ENCODE peak calls at places on chromosome 17, in ten cellular contexts. I, E, L, O, N, C, R, J, F and Z are unnamed samples.
A peak's percentile ranks its signal among the peaks of the same experiment; 100 is the strongest.

GRCh38 chr17:66255112-66255511 is 25.9 kb upstream of the APOH start:
- DNase-seq in L (no peak), O (peak; percentile 63), E (no peak), N (no peak), I (peak; percentile 78), J (peak; percentile 62), C (peak; percentile 92), R (no peak), F (no peak), Z (no peak)

GRCh38 chr17:68910256-68910705 is 44.9 kb downstream of the ABCA8 start:
- DNase-seq in E (no peak), C (no peak), O (peak; percentile 1), I (peak; percentile 4), R (no peak), L (no peak), F (peak; percentile 48), J (peak; percentile 28), N (no peak), Z (no peak)

GRCh38 chr17:76623271-76624146 is 20.0 kb downstream of the ST6GALNAC1 start:
- DNase-seq in E (peak; percentile 78), N (peak; percentile 66), C (peak; percentile 88), I (peak; percentile 78), O (peak; percentile 54), F (peak; percentile 85), L (peak; percentile 78), R (no peak), J (peak; percentile 62), Z (peak; percentile 79)

GRCh38 chr17:49952209-49952911 is 16.6 kb upstream of the DLX4 start:
- DNase-seq in J (peak; percentile 64), N (peak; percentile 71), I (peak; percentile 72), F (peak; percentile 87), C (peak; percentile 68), R (peak; percentile 26), O (peak; percentile 58), E (peak; percentile 72), L (peak; percentile 81), Z (peak; percentile 69)

GRCh38 chr17:50209472-50210248 is 8.2 kb upstream of the COL1A1 start:
- DNase-seq in I (peak; percentile 45), O (peak; percentile 97), N (no peak), E (peak; percentile 88), R (no peak), F (peak; percentile 92), J (no peak), L (peak; percentile 79), C (peak; percentile 99), Z (peak; percentile 43)

GRCh38 chr17:79005063-79005861 is 4.3 kb downstream of the CANT1 start:
- DNase-seq in F (no peak), J (peak; percentile 80), C (no peak), L (peak; percentile 59), R (no peak), E (no peak), I (peak; percentile 62), N (no peak), O (no peak), Z (no peak)

GRCh38 chr17:76791053-76791980 is 53.4 kb downstream of the MFSD11 start:
- DNase-seq in I (peak; percentile 14), F (no peak), J (no peak), N (no peak), R (no peak), L (no peak), C (peak; percentile 87), O (peak; percentile 32), E (peak; percentile 23), Z (no peak)

GRCh38 chr17:77834170-77835115 is 124.1 kb upstream of the TNRC6C start:
- DNase-seq in R (no peak), J (no peak), L (peak; percentile 52), O (peak; percentile 93), E (peak; percentile 74), F (peak; percentile 81), I (peak; percentile 85), N (peak; percentile 37), C (peak; percentile 90), Z (no peak)

GRCh38 chr17:67829331-67829730 is 4.0 kb downstream of the BPTF start:
- DNase-seq in F (no peak), I (peak; percentile 71), L (no peak), C (no peak), R (no peak), E (no peak), N (peak; percentile 38), O (no peak), J (no peak), Z (no peak)

GRCh38 chr17:67435122-67435521 is 58.0 kb downstream of the PITPNC1 start:
- DNase-seq in L (no peak), E (no peak), N (no peak), R (no peak), F (no peak), J (no peak), I (peak; percentile 19), O (no peak), C (no peak), Z (no peak)

GRCh38 chr17:46883871-46884270 is 32.5 kb downstream of the WNT9B start:
- DNase-seq in J (no peak), E (no peak), N (no peak), F (no peak), O (no peak), R (no peak), L (no peak), C (no peak), I (no peak), Z (no peak)

GRCh38 chr17:57288034-57288752 is 31.9 kb downstream of the MSI2 start:
- DNase-seq in C (no peak), O (no peak), F (peak; percentile 55), L (no peak), N (no peak), I (peak; percentile 42), E (no peak), J (no peak), R (no peak), Z (no peak)

GRCh38 chr17:9408381-9408780 is 167.2 kb downstream of the STX8 start:
- DNase-seq in R (peak; percentile 29), N (no peak), O (peak; percentile 15), C (no peak), J (no peak), E (no peak), I (peak; percentile 91), F (no peak), L (no peak), Z (no peak)

GRCh38 chr17:57004944-57005579 is 27.1 kb downstream of the SCPEP1 start:
- DNase-seq in I (no peak), C (no peak), O (no peak), L (no peak), J (peak; percentile 14), N (no peak), F (no peak), R (no peak), E (no peak), Z (no peak)

GRCh38 chr17:53227101-53227500 is 595.6 kb upstream of the KIF2B start:
- DNase-seq in J (no peak), N (no peak), F (no peak), L (no peak), E (no peak), C (no peak), O (no peak), I (no peak), R (no peak), Z (no peak)

GRCh38 chr17:60395508-60396065 is 3.7 kb upstream of the USP32 start:
- DNase-seq in C (no peak), I (no peak), E (no peak), N (no peak), F (no peak), O (no peak), J (no peak), L (no peak), R (no peak), Z (no peak)

GRCh38 chr17:49183801-49184200 is 26.6 kb downstream of the GNGT2 start:
- DNase-seq in C (no peak), I (no peak), O (no peak), N (no peak), E (no peak), J (no peak), F (no peak), R (no peak), L (no peak), Z (no peak)

GRCh38 chr17:16281351-16281750 is 64.3 kb downstream of the PIGL start:
- DNase-seq in L (no peak), R (no peak), E (no peak), I (no peak), F (no peak), C (peak; percentile 71), J (no peak), O (peak; percentile 56), N (no peak), Z (no peak)

GRCh38 chr17:21041753-21042433 is 918 bp downstream of the USP22 start:
- DNase-seq in C (peak; percentile 85), I (peak; percentile 84), E (peak; percentile 90), N (peak; percentile 54), R (no peak), O (peak; percentile 63), L (peak; percentile 79), J (peak; percentile 50), F (peak; percentile 92), Z (peak; percentile 84)

GRCh38 chr17:31404028-31404949 is 12.8 kb downstream of the RAB11FIP4 start:
- DNase-seq in I (no peak), O (no peak), R (no peak), J (no peak), N (no peak), C (no peak), L (no peak), E (no peak), F (no peak), Z (no peak)

GRCh38 chr17:705863-706262 is 8.8 kb downstream of the VPS53 start:
- DNase-seq in R (no peak), J (no peak), N (no peak), C (no peak), F (no peak), L (no peak), O (no peak), I (no peak), E (no peak), Z (no peak)

GRCh38 chr17:39164675-39165143 is 1.3 kb downstream of the ARL5C start:
- DNase-seq in F (peak; percentile 95), C (peak; percentile 92), L (peak; percentile 84), R (peak; percentile 31), J (peak; percentile 10), I (peak; percentile 80), O (peak; percentile 90), E (peak; percentile 93), N (peak; percentile 60), Z (peak; percentile 89)

GRCh38 chr17:29577009-29577777 is 8.7 kb downstream of the TP53I13 start:
- DNase-seq in J (no peak), I (no peak), L (no peak), C (no peak), R (no peak), N (no peak), E (no peak), F (no peak), O (no peak), Z (no peak)

GRCh38 chr17:2174048-2174447 is 119.1 kb downstream of the HIC1 start:
- DNase-seq in E (no peak), L (no peak), I (no peak), C (peak; percentile 34), F (no peak), R (no peak), N (no peak), J (no peak), O (peak; percentile 84), Z (no peak)

GRCh38 chr17:68296217-68297140 is 5.2 kb downstream of the ARSG start:
- DNase-seq in R (no peak), F (no peak), I (no peak), O (no peak), E (no peak), J (no peak), N (no peak), L (no peak), C (no peak), Z (no peak)